ENCODE peak calls at places on chromosome 16, in eight cellular contexts. B is H9, Q is AG09309, L is tibial nerve, R is AG04450, D is ovary, V is GM23338, K is mammary epithelial cell. G is an unnamed sample.

GRCh38 chr16:86585821-86586611 is 7.7 kb downstream of the FOXL1 start:
- DNase-seq in R (peak; percentile 71), K (peak; percentile 65), D (no peak), V (no peak), Q (no peak), L (no peak), B (no peak), G (no peak)

GRCh38 chr16:12349950-12350842 is 373.7 kb downstream of the SNX29 start:
- DNase-seq in D (no peak), V (no peak), L (no peak), K (no peak), B (no peak), R (no peak), Q (no peak), G (no peak)

GRCh38 chr16:14509675-14510132 is 120.4 kb downstream of the PARN start:
- DNase-seq in V (peak; percentile 63), L (no peak), D (no peak), Q (no peak), B (no peak), R (no peak), K (no peak), G (no peak)

GRCh38 chr16:22356930-22357634 is 17.3 kb downstream of the CDR2 start:
- DNase-seq in R (no peak), K (no peak), V (no peak), Q (no peak), L (no peak), D (no peak), B (no peak), G (no peak)

GRCh38 chr16:15052747-15053476 is 3.0 kb downstream of the NTAN1 start:
- DNase-seq in K (no peak), R (no peak), D (no peak), Q (no peak), B (no peak), V (no peak), L (no peak), G (no peak)

GRCh38 chr16:55552621-55553020 is 13.9 kb upstream of the CAPNS2 start:
- DNase-seq in B (no peak), L (no peak), V (no peak), K (peak; percentile 86), R (no peak), D (no peak), Q (peak; percentile 60), G (no peak)

GRCh38 chr16:61413026-61413425 is 623.2 kb downstream of the CDH8 start:
- DNase-seq in R (no peak), B (no peak), D (no peak), L (no peak), K (no peak), Q (no peak), V (no peak), G (no peak)

GRCh38 chr16:4344659-4345438 is 6.3 kb downstream of the PAM16 start:
- DNase-seq in V (no peak), R (no peak), D (no peak), L (no peak), B (no peak), K (no peak), Q (no peak), G (no peak)

GRCh38 chr16:89847930-89848297 is 19.6 kb downstream of the SPIRE2 start:
- DNase-seq in K (no peak), R (no peak), Q (no peak), D (no peak), V (no peak), L (no peak), B (no peak), G (no peak)

GRCh38 chr16:68264128-68265077 is at the start of gene SLC7A6:
- DNase-seq in D (peak; percentile 68), B (peak; percentile 69), V (peak; percentile 81), R (no peak), Q (no peak), K (peak; percentile 62), L (peak; percentile 57), G (peak; percentile 83)

GRCh38 chr16:86343733-86344585 is 166.4 kb upstream of the FOXF1 start:
- DNase-seq in V (no peak), Q (no peak), D (no peak), R (no peak), B (no peak), L (no peak), K (no peak), G (no peak)

GRCh38 chr16:19861811-19862327 is 22.8 kb downstream of the GPRC5B start:
- DNase-seq in B (peak; percentile 65), Q (no peak), D (no peak), L (no peak), R (no peak), K (no peak), V (peak; percentile 79), G (no peak)

GRCh38 chr16:85151079-85151602 is 38.9 kb upstream of the CIBAR2 start:
- DNase-seq in R (no peak), Q (no peak), L (no peak), K (no peak), B (no peak), D (no peak), V (no peak), G (no peak)

GRCh38 chr16:46789499-46790414 is 41.2 kb downstream of the C16orf87 start:
- DNase-seq in Q (no peak), R (no peak), D (peak; percentile 82), B (peak; percentile 92), V (peak; percentile 83), L (peak; percentile 58), K (peak; percentile 42), G (peak; percentile 84)

GRCh38 chr16:56321159-56321558 is 104.2 kb downstream of the AMFR start:
- DNase-seq in B (no peak), R (no peak), D (no peak), V (no peak), L (no peak), K (no peak), Q (no peak), G (no peak)

GRCh38 chr16:85045077-85045476 is 17.5 kb downstream of the KIAA0513 start:
- DNase-seq in Q (no peak), V (no peak), D (no peak), R (no peak), B (no peak), L (no peak), K (no peak), G (no peak)

GRCh38 chr16:4734063-4734729 is at the start of the genes ANKS3 and DNAAF8:
- DNase-seq in K (peak; percentile 98), L (peak; percentile 93), D (peak; percentile 95), B (peak; percentile 98), Q (peak; percentile 89), V (peak; percentile 99), R (peak; percentile 94), G (peak; percentile 95)

GRCh38 chr16:86498661-86499493 is 11.4 kb upstream of the FOXF1 start:
- DNase-seq in D (no peak), L (no peak), B (no peak), K (no peak), Q (no peak), V (no peak), R (no peak), G (no peak)

GRCh38 chr16:85420501-85421337 is 192.4 kb upstream of the GSE1 start:
- DNase-seq in Q (no peak), D (peak; percentile 64), L (no peak), R (no peak), K (peak; percentile 20), V (peak; percentile 69), B (peak; percentile 78), G (no peak)

GRCh38 chr16:89354325-89354724 is 136.0 kb downstream of the ANKRD11 start:
- DNase-seq in K (no peak), L (no peak), V (no peak), Q (no peak), R (no peak), B (no peak), D (no peak), G (no peak)

GRCh38 chr16:8474576-8474975 is 115.7 kb downstream of the TMEM114 start:
- DNase-seq in L (no peak), V (no peak), Q (no peak), K (no peak), D (no peak), R (no peak), B (no peak), G (no peak)

GRCh38 chr16:71709231-71709781 is 15.2 kb downstream of the PHLPP2 start:
- DNase-seq in R (no peak), D (no peak), K (peak; percentile 41), B (no peak), L (no peak), V (no peak), Q (peak; percentile 67), G (no peak)

GRCh38 chr16:59854846-59855439 is 1120.8 kb upstream of the GOT2 start:
- DNase-seq in K (no peak), B (no peak), V (no peak), L (no peak), R (no peak), D (no peak), Q (no peak), G (no peak)
- TF ChIP-seq CTCF in K (no peak), B (no peak), V (no peak), L (no peak), R (no peak), D (no peak), Q (no peak), G (no peak)

GRCh38 chr16:82016268-82016667 is 5.0 kb upstream of the SDR42E1 start:
- DNase-seq in K (peak; percentile 36), B (no peak), D (no peak), V (peak; percentile 70), Q (no peak), L (peak; percentile 14), R (no peak), G (no peak)
- TF ChIP-seq CTCF in K (peak; percentile 53), B (peak; percentile 62), D (no peak), V (peak; percentile 48), Q (peak; percentile 21), L (no peak), R (peak; percentile 39), G (peak; percentile 61)

DNA sequence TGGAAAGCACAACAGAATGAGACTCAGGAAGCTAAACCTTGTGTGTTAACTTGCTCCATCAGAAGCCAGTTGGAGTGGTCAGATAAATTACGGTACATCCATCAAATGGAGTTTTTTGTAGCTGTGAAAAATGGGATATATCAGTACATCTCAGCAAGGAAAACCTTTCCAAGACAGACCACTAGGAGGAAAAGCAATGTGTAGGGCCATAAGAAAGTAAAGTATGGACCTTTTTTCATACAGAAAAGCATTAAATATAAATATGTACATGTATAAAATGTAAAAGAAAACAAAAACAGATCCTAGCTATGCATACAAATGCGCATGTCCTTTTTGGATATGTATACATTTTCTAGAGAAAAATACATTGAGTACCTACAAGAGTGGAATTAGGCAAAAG is 403.9 kb upstream of the CDH11 start:
- DNase-seq in V (no peak), D (no peak), B (no peak), Q (no peak), R (no peak), K (no peak), L (no peak), G (no peak)
- TF ChIP-seq CTCF in V (no peak), D (no peak), B (peak; percentile 39), Q (no peak), R (peak; percentile 11), K (no peak), L (no peak), G (peak; percentile 51)

DNA sequence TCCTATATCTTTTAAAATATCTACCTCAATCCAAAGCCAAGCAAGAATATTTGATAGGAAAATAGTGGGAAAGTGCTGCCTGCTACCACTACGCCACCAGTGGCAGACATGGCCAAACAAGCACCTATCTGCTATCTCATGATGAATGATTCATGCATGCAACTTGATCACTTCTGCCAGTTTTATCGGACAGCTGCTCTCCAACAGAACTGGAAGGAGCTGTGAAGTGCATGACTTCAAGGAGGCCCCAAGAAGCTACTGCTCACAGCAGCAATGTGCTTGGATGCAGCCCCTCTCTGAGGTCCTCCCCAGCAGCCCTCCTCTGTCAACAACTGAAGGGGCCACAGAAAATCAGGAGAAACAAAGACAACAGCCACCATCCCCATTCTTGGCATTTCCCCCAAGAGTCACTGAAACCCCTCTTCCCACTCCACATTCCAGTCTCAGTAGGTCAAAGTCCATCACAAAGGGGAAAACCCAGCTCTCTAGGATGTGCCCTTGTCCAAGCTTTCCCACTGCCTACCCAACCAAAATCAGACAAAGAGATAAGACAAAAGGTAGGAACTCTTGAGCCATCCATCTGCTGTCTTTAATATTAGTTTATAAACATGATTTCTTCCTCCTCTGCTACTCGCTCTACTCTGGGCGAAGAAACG is 215.3 kb downstream of the C16orf78 start:
- DNase-seq in Q (no peak), L (no peak), D (peak; percentile 6), V (peak; percentile 50), K (no peak), R (no peak), B (peak; percentile 23), G (peak; percentile 44)
- TF ChIP-seq CTCF in Q (no peak), L (no peak), D (no peak), V (no peak), K (no peak), R (no peak), B (no peak), G (no peak)

G was measured in type B pancreatic cell.